ENCODE peak calls at places on chromosomes 4 and X, in eight cellular contexts. One of them, this sample, is unnamed. For H3K4me1, the result is how much of the 10 kb centered on the place peaks cover.

GRCh38 chrX:43655961-43656494 is at the start of gene MAOA:
- DNase-seq in small intestine: peak
- DNase-seq in left lung: peak
- DNase-seq in tibial nerve: peak
- DNase-seq in CD8-positive, alpha-beta memory T cell: peak
- DNase-seq in upper lobe of right lung: peak
- DNase-seq in hepatocyte: peak
- DNase-seq in CD4-positive, alpha-beta memory T cell: peak
- DNase-seq in this sample: peak

GRCh38 chrX:115573172-115573571 is 12.2 kb downstream of the PLS3 start:
- DNase-seq in small intestine: no peak
- DNase-seq in CD8-positive, alpha-beta memory T cell: no peak
- DNase-seq in CD4-positive, alpha-beta memory T cell: no peak
- DNase-seq in upper lobe of right lung: no peak
- DNase-seq in tibial nerve: no peak
- DNase-seq in hepatocyte: no peak
- DNase-seq in left lung: no peak
- DNase-seq in this sample: no peak

GRCh38 chr4:148052448-148052847 is 320.6 kb downstream of the ARHGAP10 start:
- DNase-seq in left lung: no peak
- DNase-seq in small intestine: peak
- DNase-seq in CD8-positive, alpha-beta memory T cell: no peak
- DNase-seq in hepatocyte: no peak
- DNase-seq in CD4-positive, alpha-beta memory T cell: peak
- DNase-seq in tibial nerve: no peak
- DNase-seq in upper lobe of right lung: no peak
- DNase-seq in this sample: peak

GRCh38 chr4:164138521-164138920 is 615.4 kb upstream of the SMIM31 start:
- DNase-seq in CD4-positive, alpha-beta memory T cell: no peak
- DNase-seq in small intestine: no peak
- DNase-seq in CD8-positive, alpha-beta memory T cell: no peak
- DNase-seq in hepatocyte: no peak
- DNase-seq in tibial nerve: no peak
- DNase-seq in upper lobe of right lung: no peak
- DNase-seq in left lung: no peak
- DNase-seq in this sample: no peak

GRCh38 chr4:128573781-128574508 is 235.6 kb upstream of the JADE1 start:
- DNase-seq in CD8-positive, alpha-beta memory T cell: no peak
- DNase-seq in left lung: no peak
- DNase-seq in hepatocyte: peak
- DNase-seq in CD4-positive, alpha-beta memory T cell: no peak
- DNase-seq in upper lobe of right lung: no peak
- DNase-seq in tibial nerve: no peak
- DNase-seq in small intestine: peak
- DNase-seq in this sample: no peak

GRCh38 chr4:48141048-48141447 is 7.0 kb upstream of the TXK start:
- DNase-seq in tibial nerve: no peak
- DNase-seq in CD8-positive, alpha-beta memory T cell: no peak
- DNase-seq in hepatocyte: peak
- DNase-seq in CD4-positive, alpha-beta memory T cell: no peak
- DNase-seq in left lung: no peak
- DNase-seq in small intestine: peak
- DNase-seq in upper lobe of right lung: no peak
- DNase-seq in this sample: peak

GRCh38 chrX:134236690-134237362 is at the start of gene CCDC160:
- DNase-seq in upper lobe of right lung: peak
- DNase-seq in CD4-positive, alpha-beta memory T cell: no peak
- DNase-seq in left lung: peak
- DNase-seq in CD8-positive, alpha-beta memory T cell: no peak
- DNase-seq in hepatocyte: peak
- DNase-seq in small intestine: peak
- DNase-seq in tibial nerve: peak
- DNase-seq in this sample: no peak

GRCh38 chrX:4944767-4945166 is 1231.3 kb upstream of the PRKX start:
- DNase-seq in CD4-positive, alpha-beta memory T cell: no peak
- DNase-seq in tibial nerve: no peak
- DNase-seq in left lung: no peak
- DNase-seq in upper lobe of right lung: no peak
- DNase-seq in hepatocyte: no peak
- DNase-seq in CD8-positive, alpha-beta memory T cell: no peak
- DNase-seq in small intestine: no peak
- DNase-seq in this sample: no peak

GRCh38 chrX:129875669-129876068 is 30.3 kb upstream of the UTP14A start:
- DNase-seq in CD8-positive, alpha-beta memory T cell: no peak
- DNase-seq in left lung: no peak
- DNase-seq in hepatocyte: no peak
- DNase-seq in small intestine: no peak
- DNase-seq in CD4-positive, alpha-beta memory T cell: no peak
- DNase-seq in tibial nerve: no peak
- DNase-seq in upper lobe of right lung: no peak
- DNase-seq in this sample: no peak

GRCh38 chr4:102452854-102453253 is 48.3 kb upstream of the NFKB1 start:
- DNase-seq in upper lobe of right lung: no peak
- DNase-seq in left lung: no peak
- DNase-seq in CD4-positive, alpha-beta memory T cell: no peak
- DNase-seq in hepatocyte: no peak
- DNase-seq in tibial nerve: no peak
- DNase-seq in CD8-positive, alpha-beta memory T cell: no peak
- DNase-seq in small intestine: no peak
- DNase-seq in this sample: no peak

GRCh38 chrX:117641913-117642656 is 474.5 kb downstream of the KLHL13 start:
- DNase-seq in left lung: no peak
- DNase-seq in tibial nerve: no peak
- DNase-seq in CD8-positive, alpha-beta memory T cell: no peak
- DNase-seq in upper lobe of right lung: no peak
- DNase-seq in CD4-positive, alpha-beta memory T cell: no peak
- DNase-seq in small intestine: no peak
- DNase-seq in hepatocyte: peak
- DNase-seq in this sample: no peak

GRCh38 chr4:131002132-131002531 is 1906.2 kb downstream of the C4orf33 start:
- DNase-seq in tibial nerve: no peak
- DNase-seq in hepatocyte: no peak
- DNase-seq in CD4-positive, alpha-beta memory T cell: no peak
- DNase-seq in small intestine: no peak
- DNase-seq in left lung: no peak
- DNase-seq in upper lobe of right lung: no peak
- DNase-seq in CD8-positive, alpha-beta memory T cell: no peak
- DNase-seq in this sample: no peak

GRCh38 chr4:183394166-183394951 is 50.1 kb upstream of the CDKN2AIP start:
- DNase-seq in small intestine: no peak
- DNase-seq in CD4-positive, alpha-beta memory T cell: no peak
- DNase-seq in hepatocyte: no peak
- DNase-seq in upper lobe of right lung: no peak
- DNase-seq in tibial nerve: no peak
- DNase-seq in left lung: no peak
- DNase-seq in CD8-positive, alpha-beta memory T cell: no peak
- DNase-seq in this sample: no peak

GRCh38 chrX:50117477-50117876 is 83.3 kb downstream of the AKAP4 start:
- DNase-seq in CD8-positive, alpha-beta memory T cell: no peak
- DNase-seq in upper lobe of right lung: no peak
- DNase-seq in small intestine: peak
- DNase-seq in tibial nerve: no peak
- DNase-seq in hepatocyte: peak
- DNase-seq in CD4-positive, alpha-beta memory T cell: no peak
- DNase-seq in left lung: no peak
- DNase-seq in this sample: no peak

GRCh38 chr4:81833596-81833995 is 361.9 kb upstream of the RASGEF1B start:
- DNase-seq in tibial nerve: no peak
- DNase-seq in upper lobe of right lung: no peak
- DNase-seq in hepatocyte: no peak
- DNase-seq in left lung: no peak
- DNase-seq in CD8-positive, alpha-beta memory T cell: no peak
- DNase-seq in CD4-positive, alpha-beta memory T cell: no peak
- DNase-seq in small intestine: no peak
- DNase-seq in this sample: no peak

GRCh38 chrX:10014462-10015373 is 47.6 kb downstream of the CLDN34 start:
- DNase-seq in upper lobe of right lung: peak
- DNase-seq in tibial nerve: peak
- DNase-seq in hepatocyte: peak
- DNase-seq in left lung: peak
- DNase-seq in CD8-positive, alpha-beta memory T cell: peak
- DNase-seq in small intestine: peak
- DNase-seq in CD4-positive, alpha-beta memory T cell: peak
- DNase-seq in this sample: peak

GRCh38 chr4:16027114-16027513 is 56.7 kb downstream of the PROM1 start:
- DNase-seq in tibial nerve: no peak
- DNase-seq in small intestine: no peak
- DNase-seq in upper lobe of right lung: no peak
- DNase-seq in CD8-positive, alpha-beta memory T cell: no peak
- DNase-seq in left lung: no peak
- DNase-seq in CD4-positive, alpha-beta memory T cell: no peak
- DNase-seq in hepatocyte: no peak
- DNase-seq in this sample: no peak

GRCh38 chr4:16021804-16022560 is 59.0 kb upstream of the FGFBP2 start:
- DNase-seq in left lung: no peak
- DNase-seq in small intestine: no peak
- DNase-seq in tibial nerve: no peak
- DNase-seq in hepatocyte: no peak
- DNase-seq in CD4-positive, alpha-beta memory T cell: no peak
- DNase-seq in CD8-positive, alpha-beta memory T cell: no peak
- DNase-seq in upper lobe of right lung: no peak
- DNase-seq in this sample: no peak

GRCh38 chr4:16026155-16026761 is 57.6 kb downstream of the PROM1 start:
- DNase-seq in hepatocyte: peak
- DNase-seq in left lung: no peak
- DNase-seq in CD8-positive, alpha-beta memory T cell: no peak
- DNase-seq in tibial nerve: no peak
- DNase-seq in small intestine: peak
- DNase-seq in CD4-positive, alpha-beta memory T cell: no peak
- DNase-seq in upper lobe of right lung: no peak
- DNase-seq in this sample: peak

GRCh38 chr4:16025268-16025667 is 58.6 kb downstream of the PROM1 start:
- DNase-seq in tibial nerve: no peak
- DNase-seq in CD8-positive, alpha-beta memory T cell: no peak
- DNase-seq in CD4-positive, alpha-beta memory T cell: no peak
- DNase-seq in small intestine: no peak
- DNase-seq in upper lobe of right lung: no peak
- DNase-seq in hepatocyte: no peak
- DNase-seq in left lung: no peak
- DNase-seq in this sample: no peak

DNA sequence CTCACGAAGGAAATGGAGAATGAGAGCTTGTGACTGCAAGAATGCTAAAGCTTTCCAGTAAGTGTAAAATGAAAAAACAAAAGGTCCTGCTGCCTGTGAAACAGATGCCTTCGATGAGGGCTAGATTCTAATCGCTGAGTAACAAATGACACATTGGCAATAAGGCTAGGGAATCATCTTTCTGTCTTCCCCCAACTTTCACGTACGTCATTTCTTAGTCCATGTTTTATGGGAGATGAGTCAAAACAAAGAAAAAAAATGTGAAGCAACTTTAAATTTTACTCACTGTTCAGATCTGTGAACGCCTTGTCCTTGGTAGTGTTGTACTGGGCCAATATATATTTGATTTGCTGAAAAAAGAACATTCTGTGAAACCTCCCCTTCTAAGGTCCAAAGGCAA is 59.8 kb downstream of the PROM1 start:
- DNase-seq in hepatocyte: no peak
- DNase-seq in upper lobe of right lung: no peak
- DNase-seq in tibial nerve: no peak
- DNase-seq in CD8-positive, alpha-beta memory T cell: no peak
- DNase-seq in CD4-positive, alpha-beta memory T cell: no peak
- DNase-seq in small intestine: no peak
- DNase-seq in left lung: no peak
- DNase-seq in this sample: no peak
- H3K4me3 ChIP-seq in hepatocyte: no peak
- H3K4me3 ChIP-seq in upper lobe of right lung: no peak
- H3K4me3 ChIP-seq in tibial nerve: no peak
- H3K4me3 ChIP-seq in CD8-positive, alpha-beta memory T cell: no peak
- H3K4me3 ChIP-seq in CD4-positive, alpha-beta memory T cell: no peak
- H3K4me3 ChIP-seq in small intestine: no peak
- H3K4me3 ChIP-seq in left lung: no peak
- H3K4me3 ChIP-seq in this sample: no peak

GRCh38 chr4:10100734-10101216 is 15.8 kb downstream of the WDR1 start:
- DNase-seq in upper lobe of right lung: peak
- DNase-seq in left lung: peak
- DNase-seq in tibial nerve: no peak
- DNase-seq in small intestine: no peak
- DNase-seq in CD4-positive, alpha-beta memory T cell: peak
- DNase-seq in hepatocyte: no peak
- DNase-seq in CD8-positive, alpha-beta memory T cell: peak
- DNase-seq in this sample: no peak
- H3K4me1 ChIP-seq in upper lobe of right lung: half or more
- H3K4me1 ChIP-seq in left lung: half or more
- H3K4me1 ChIP-seq in tibial nerve: half or more
- H3K4me1 ChIP-seq in small intestine: under half
- H3K4me1 ChIP-seq in CD4-positive, alpha-beta memory T cell: half or more
- H3K4me1 ChIP-seq in hepatocyte: under half
- H3K4me1 ChIP-seq in CD8-positive, alpha-beta memory T cell: half or more
- H3K4me1 ChIP-seq in this sample: half or more

DNA sequence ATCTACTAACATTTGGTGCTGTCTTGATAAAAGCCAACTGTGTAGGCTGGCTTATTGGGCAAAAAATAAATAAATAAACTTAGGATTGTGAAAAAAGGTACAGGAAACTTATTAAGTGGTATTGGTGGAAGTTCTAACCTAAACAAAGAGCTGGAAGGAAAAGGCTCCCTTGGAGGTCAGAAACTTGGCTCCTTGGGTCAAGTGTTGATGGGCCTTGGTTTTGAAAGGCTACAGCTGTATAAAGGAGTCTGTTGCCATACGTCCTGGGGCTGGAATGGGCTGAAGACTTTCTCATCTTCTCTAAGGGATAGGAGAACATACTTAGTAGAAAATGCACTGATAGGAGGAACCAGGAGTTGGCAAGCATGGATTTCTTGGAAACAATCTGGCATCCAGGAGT is 56.5 kb downstream of the PDLIM5 start:
- DNase-seq in hepatocyte: no peak
- DNase-seq in upper lobe of right lung: no peak
- DNase-seq in small intestine: no peak
- DNase-seq in CD4-positive, alpha-beta memory T cell: no peak
- DNase-seq in left lung: no peak
- DNase-seq in CD8-positive, alpha-beta memory T cell: no peak
- DNase-seq in tibial nerve: no peak
- DNase-seq in this sample: no peak
- H3K4me3 ChIP-seq in hepatocyte: no peak
- H3K4me3 ChIP-seq in upper lobe of right lung: no peak
- H3K4me3 ChIP-seq in small intestine: no peak
- H3K4me3 ChIP-seq in CD4-positive, alpha-beta memory T cell: no peak
- H3K4me3 ChIP-seq in left lung: no peak
- H3K4me3 ChIP-seq in CD8-positive, alpha-beta memory T cell: no peak
- H3K4me3 ChIP-seq in tibial nerve: no peak
- H3K4me3 ChIP-seq in this sample: no peak

DNA sequence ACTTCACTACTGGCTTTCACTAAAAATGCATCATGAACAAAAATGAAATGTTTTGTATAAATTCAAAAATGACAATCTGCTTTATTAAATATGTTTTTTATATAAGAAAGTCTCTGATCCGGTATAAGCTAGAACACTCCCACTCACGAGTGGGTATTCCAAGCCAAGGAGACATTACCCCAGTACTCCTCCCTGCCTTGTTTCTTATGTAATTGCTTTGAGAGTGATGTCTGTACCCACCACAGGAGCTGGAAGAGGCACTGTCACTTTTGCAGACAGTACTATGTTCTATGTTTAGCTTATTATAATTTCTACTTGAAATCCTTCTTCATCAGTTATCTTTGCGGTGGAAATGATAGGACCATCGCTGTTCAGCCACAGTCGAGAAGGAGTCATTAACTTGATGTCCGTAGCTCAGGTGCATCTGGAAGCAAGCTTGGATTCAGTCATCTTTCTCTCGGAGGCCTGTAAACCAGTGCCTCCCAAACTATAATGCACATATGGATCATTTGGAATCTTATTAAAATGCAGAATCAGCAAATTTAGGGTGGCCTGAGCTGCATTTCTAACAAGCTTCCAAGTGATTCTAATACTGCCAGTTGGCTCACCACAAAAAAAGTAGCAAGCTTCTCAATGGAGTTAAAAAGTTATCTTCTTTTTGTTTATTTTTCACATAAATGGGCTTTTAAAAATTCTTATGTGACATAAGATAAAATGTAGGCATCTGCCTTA is 396.4 kb downstream of the GRIA2 start:
- DNase-seq in left lung: no peak
- DNase-seq in CD4-positive, alpha-beta memory T cell: no peak
- DNase-seq in tibial nerve: no peak
- DNase-seq in upper lobe of right lung: no peak
- DNase-seq in small intestine: no peak
- DNase-seq in hepatocyte: no peak
- DNase-seq in CD8-positive, alpha-beta memory T cell: no peak
- DNase-seq in this sample: no peak
- H3K4me1 ChIP-seq in left lung: under half
- H3K4me1 ChIP-seq in CD4-positive, alpha-beta memory T cell: under half
- H3K4me1 ChIP-seq in tibial nerve: under half
- H3K4me1 ChIP-seq in upper lobe of right lung: under half
- H3K4me1 ChIP-seq in small intestine: under half
- H3K4me1 ChIP-seq in hepatocyte: under half
- H3K4me1 ChIP-seq in CD8-positive, alpha-beta memory T cell: under half
- H3K4me1 ChIP-seq in this sample: under half

This sample was measured in CD4-positive, CD25-positive, alpha-beta regulatory T cell.